ENCODE peak calls at places on chromosomes 4 and X, in five cellular contexts. J is EH; M is NCI-H1694; N is lung microvascular endothelial cell; K is activated CD4-positive, alpha-beta T cell treated with anti-CD3 and anti-CD28 coated beads, Interleukin-2, amount 50 U/mL, for 48 hours. B is an unnamed sample.

GRCh38 chr4:75654905-75655304 is 18.3 kb downstream of the G3BP2 start:
- DNase-seq in K (no peak), N (no peak), M (no peak), J (no peak), B (no peak)

GRCh38 chr4:150302553-150302952 is 224.3 kb downstream of the DCLK2 start:
- DNase-seq in K (peak; percentile 44), M (no peak), N (peak; percentile 90), J (peak; percentile 96), B (no peak)

GRCh38 chrX:20383487-20383886 is 116.8 kb upstream of the RPS6KA3 start:
- DNase-seq in N (no peak), K (no peak), J (no peak), M (no peak), B (no peak)

GRCh38 chrX:100995469-100995868 is 26.0 kb downstream of the ARL13A start:
- DNase-seq in J (peak; percentile 90), N (peak; percentile 52), K (peak; percentile 44), M (no peak), B (no peak)

GRCh38 chrX:11899091-11899490 is 141.1 kb downstream of the MSL3 start:
- DNase-seq in J (peak; percentile 1), N (peak; percentile 74), M (no peak), K (no peak), B (no peak)

GRCh38 chr4:178068136-178068535 is 625.9 kb upstream of the AGA start:
- DNase-seq in N (no peak), K (no peak), J (no peak), M (no peak), B (no peak)

GRCh38 chrX:129445436-129445835 is 77.9 kb downstream of the SMARCA1 start:
- DNase-seq in N (no peak), J (no peak), M (no peak), K (no peak), B (no peak)

GRCh38 chrX:136251042-136251991 is at the start of gene MAP7D3:
- DNase-seq in N (peak; percentile 70), M (peak; percentile 15), J (peak; percentile 67), K (peak; percentile 64), B (peak; percentile 66)

B was measured in NCI-H774.